ENCODE peak calls at places on chromosomes 2 and 18, in ten cellular contexts. K is glutamatergic neuron, M is keratinocyte, P is lower lobe of right lung, L is lower leg skin, I is natural killer cell, B is neural progenitor cell, Y is GM12865, F is progenitor cell of endocrine pancreas, U is IMR-90. N is an unnamed sample.

GRCh38 chr18:74373428-74373827 is 57.8 kb downstream of the C18orf63 start:
- DNase-seq in K (no peak), M (no peak), P (no peak), L (no peak), I (no peak), B (no peak), Y (no peak), F (no peak), U (no peak), N (no peak)

GRCh38 chr2:107322406-107322805 is 436.4 kb upstream of the ST6GAL2 start:
- DNase-seq in K (no peak), M (no peak), P (no peak), L (no peak), I (no peak), B (no peak), Y (no peak), F (no peak), U (no peak), N (peak)

GRCh38 chr2:112812318-112813042 is 24.1 kb downstream of the IL1B start:
- DNase-seq in K (no peak), M (no peak), P (no peak), L (no peak), I (no peak), B (no peak), Y (peak), F (no peak), U (peak), N (no peak)

GRCh38 chr2:156115338-156115737 is 217.2 kb downstream of the NR4A2 start:
- DNase-seq in K (no peak), M (no peak), P (no peak), L (no peak), I (no peak), B (no peak), Y (no peak), F (no peak), U (no peak), N (no peak)

GRCh38 chr2:100628506-100628905 is 65.7 kb downstream of the PDCL3 start:
- DNase-seq in K (no peak), M (no peak), P (no peak), L (peak), I (no peak), B (no peak), Y (no peak), F (no peak), U (no peak), N (no peak)

GRCh38 chr18:8314123-8314522 is 295.1 kb upstream of the RAB12 start:
- DNase-seq in K (no peak), M (no peak), P (no peak), L (no peak), I (no peak), B (no peak), Y (no peak), F (no peak), U (peak), N (no peak)

GRCh38 chr18:79599503-79599931 is 80.1 kb upstream of the CTDP1 start:
- DNase-seq in K (peak), M (no peak), P (peak), L (peak), I (no peak), B (no peak), Y (no peak), F (no peak), U (peak), N (no peak)

GRCh38 chr2:86417961-86418360 is 23.2 kb upstream of the KDM3A start:
- DNase-seq in K (no peak), M (no peak), P (no peak), L (no peak), I (no peak), B (no peak), Y (no peak), F (no peak), U (peak), N (no peak)

GRCh38 chr18:79933765-79934164 is 17.7 kb downstream of the SLC66A2 start:
- DNase-seq in K (peak), M (no peak), P (peak), L (peak), I (no peak), B (peak), Y (no peak), F (no peak), U (no peak), N (no peak)

GRCh38 chr18:5894613-5895299 is 566 bp downstream of the TMEM200C start:
- DNase-seq in K (peak), M (no peak), P (no peak), L (no peak), I (no peak), B (peak), Y (no peak), F (peak), U (peak), N (no peak)

GRCh38 chr2:134206029-134206428 is 47.8 kb upstream of the MGAT5 start:
- DNase-seq in K (no peak), M (no peak), P (no peak), L (no peak), I (no peak), B (peak), Y (peak), F (no peak), U (no peak), N (no peak)

GRCh38 chr2:19797871-19798270 is 103.9 kb downstream of the TTC32 start:
- DNase-seq in K (no peak), M (no peak), P (no peak), L (peak), I (no peak), B (no peak), Y (no peak), F (no peak), U (peak), N (peak)

GRCh38 chr2:149099298-149099697 is 60.8 kb downstream of the LYPD6B start:
- DNase-seq in K (no peak), M (no peak), P (no peak), L (no peak), I (no peak), B (no peak), Y (no peak), F (no peak), U (no peak), N (no peak)

GRCh38 chr2:74104839-74105238 is 42.9 kb downstream of the BOLA3 start:
- DNase-seq in K (no peak), M (no peak), P (no peak), L (no peak), I (no peak), B (no peak), Y (no peak), F (no peak), U (no peak), N (no peak)
- TF ChIP-seq CTCF in K (no peak), M (no peak), P (peak), L (no peak), I (peak), B (no peak), Y (peak), F (no peak), U (peak), N (no peak)

DNA sequence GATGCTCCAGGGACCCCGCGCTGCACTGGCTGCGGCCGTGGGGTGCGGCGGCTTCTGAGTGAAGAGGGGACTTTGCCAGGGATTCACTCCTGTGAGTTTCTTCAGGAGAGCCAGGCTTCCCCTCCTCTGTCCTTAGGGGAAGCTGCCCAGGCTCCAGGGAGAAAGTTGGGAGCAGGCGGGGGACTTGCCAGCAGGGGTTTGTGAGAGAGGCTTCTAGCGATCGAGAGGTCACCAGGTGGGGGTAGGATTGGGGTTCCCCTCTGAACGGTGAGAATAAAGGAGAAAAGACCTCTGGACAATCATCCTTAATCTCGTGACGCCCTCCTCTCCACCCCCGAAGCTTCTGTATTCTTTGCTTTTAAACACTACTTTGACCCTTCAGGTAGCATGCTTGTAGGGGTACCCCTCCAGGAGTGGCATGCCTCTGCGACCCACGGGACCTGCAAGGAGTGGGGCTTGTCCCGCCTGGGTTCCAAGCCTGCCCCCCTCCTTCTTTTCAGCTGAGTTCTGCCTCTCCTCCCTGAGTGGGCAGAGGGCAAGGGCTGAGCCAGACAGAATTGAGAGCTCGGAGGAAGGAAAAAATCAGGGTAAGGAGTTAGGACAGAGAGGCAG is 601 bp downstream of the PROKR1 start:
- DNase-seq in K (no peak), M (no peak), P (no peak), L (no peak), I (no peak), B (no peak), Y (no peak), F (no peak), U (no peak), N (no peak)
- TF ChIP-seq CTCF in K (no peak), M (no peak), P (no peak), L (no peak), I (no peak), B (no peak), Y (no peak), F (no peak), U (no peak), N (no peak)

GRCh38 chr2:165953655-165954606 is at the start of gene TTC21B:
- DNase-seq in K (peak), M (peak), P (peak), L (peak), I (peak), B (peak), Y (peak), F (peak), U (peak), N (peak)
- TF ChIP-seq CTCF in K (peak), M (peak), P (peak), L (no peak), I (peak), B (peak), Y (peak), F (peak), U (peak), N (peak)

DNA sequence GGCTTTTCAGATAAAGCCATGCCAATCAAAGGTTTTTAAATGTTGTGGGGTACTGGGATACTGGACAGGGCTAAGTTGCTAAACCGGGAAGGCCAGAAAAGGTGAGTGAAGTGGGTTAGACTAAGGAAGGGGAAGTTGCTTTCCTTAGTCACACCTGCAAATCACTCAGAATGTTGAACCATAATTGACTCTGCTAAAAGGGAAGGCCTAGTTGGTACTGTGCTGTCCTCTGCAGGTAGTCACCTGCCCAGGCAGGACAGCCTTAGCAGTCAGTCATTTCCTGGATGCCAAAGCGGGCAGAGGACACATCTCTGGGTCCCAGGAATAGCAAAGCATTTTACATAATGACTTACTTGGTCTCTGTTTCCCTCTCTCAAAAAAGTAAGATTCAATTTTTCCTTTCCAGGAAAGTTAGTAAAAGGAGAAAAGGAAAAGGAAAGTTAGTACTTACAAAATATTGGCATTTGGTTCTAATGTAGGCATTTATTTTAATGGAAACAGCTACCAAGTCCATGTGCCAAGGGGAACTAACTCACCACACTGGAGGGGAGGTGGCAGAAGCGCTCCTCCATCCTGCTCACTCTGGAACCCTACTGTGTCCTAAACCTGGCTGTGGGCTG is 60.2 kb downstream of the RFTN2 start:
- DNase-seq in K (no peak), M (peak), P (no peak), L (no peak), I (no peak), B (no peak), Y (peak), F (no peak), U (no peak), N (no peak)
- TF ChIP-seq CTCF in K (no peak), M (peak), P (peak), L (no peak), I (no peak), B (no peak), Y (peak), F (no peak), U (no peak), N (no peak)

DNA sequence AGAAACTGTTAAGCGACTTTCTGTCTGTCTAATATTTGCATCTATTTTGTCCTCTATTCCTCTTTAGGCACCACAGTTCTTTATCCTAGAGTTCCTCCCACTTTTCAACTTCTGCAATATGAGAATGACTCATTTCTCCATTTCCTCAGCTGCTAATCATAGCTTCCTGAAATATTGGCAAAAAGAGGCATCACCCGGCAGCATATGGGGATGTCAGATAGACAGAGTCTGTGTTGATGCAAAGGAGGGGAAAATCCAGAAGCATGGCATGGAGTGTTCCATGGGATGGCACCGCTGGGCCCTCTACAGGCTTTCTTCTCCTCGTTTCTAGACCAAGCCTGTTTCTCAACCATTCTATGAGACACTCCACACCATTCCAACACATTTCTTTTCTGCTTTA is 93.4 kb downstream of the DOCK10 start:
- DNase-seq in K (no peak), M (no peak), P (no peak), L (no peak), I (no peak), B (no peak), Y (no peak), F (no peak), U (peak), N (no peak)
- TF ChIP-seq CTCF in K (no peak), M (no peak), P (no peak), L (no peak), I (no peak), B (no peak), Y (no peak), F (no peak), U (no peak), N (no peak)

GRCh38 chr2:216989335-216990129 is 129.7 kb upstream of the TNP1 start:
- DNase-seq in K (no peak), M (no peak), P (no peak), L (no peak), I (no peak), B (no peak), Y (no peak), F (no peak), U (peak), N (no peak)
- TF ChIP-seq CTCF in K (no peak), M (no peak), P (no peak), L (no peak), I (no peak), B (no peak), Y (no peak), F (no peak), U (no peak), N (no peak)

GRCh38 chr18:2545155-2545554 is 26.1 kb downstream of the METTL4 start:
- DNase-seq in K (no peak), M (no peak), P (no peak), L (no peak), I (no peak), B (no peak), Y (no peak), F (no peak), U (no peak), N (no peak)

GRCh38 chr18:2551425-2551824 is 19.9 kb downstream of the METTL4 start:
- DNase-seq in K (no peak), M (no peak), P (no peak), L (no peak), I (no peak), B (no peak), Y (no peak), F (no peak), U (no peak), N (no peak)

GRCh38 chr18:2549462-2549861 is 21.8 kb downstream of the METTL4 start:
- DNase-seq in K (no peak), M (no peak), P (no peak), L (no peak), I (no peak), B (no peak), Y (no peak), F (no peak), U (no peak), N (no peak)

GRCh38 chr18:2547477-2548087 is 23.7 kb downstream of the METTL4 start:
- DNase-seq in K (no peak), M (peak), P (no peak), L (no peak), I (no peak), B (peak), Y (peak), F (no peak), U (peak), N (no peak)
- TF ChIP-seq CTCF in K (peak), M (peak), P (peak), L (no peak), I (peak), B (peak), Y (peak), F (peak), U (peak), N (peak)

N was measured in kidney epithelial cell.